ENCODE peak calls at places on chromosomes 1 and 21, in six cellular contexts. N, G, V, P, H and M are unnamed samples.

GRCh38 chr21:32869459-32869858 is 97.9 kb upstream of the PAXBP1 start:
- DNase-seq in N (no peak), G (no peak), V (no peak), P (no peak), H (no peak), M (no peak)

GRCh38 chr21:43211085-43212071 is 42.6 kb downstream of the CRYAA start:
- DNase-seq in N (peak; percentile 77), G (no peak), V (peak; percentile 90), P (no peak), H (no peak), M (no peak)

GRCh38 chr21:17513214-17514123 is 626 bp downstream of the CXADR start:
- DNase-seq in N (no peak), G (no peak), V (peak; percentile 16), P (no peak), H (no peak), M (no peak)

GRCh38 chr1:4133541-4133940 is 233.5 kb upstream of the C1orf174 start:
- DNase-seq in N (no peak), G (no peak), V (no peak), P (no peak), H (no peak), M (no peak)

GRCh38 chr1:238951809-238952208 is 434.6 kb upstream of the CHRM3 start:
- DNase-seq in N (no peak), G (peak; percentile 33), V (no peak), P (no peak), H (no peak), M (peak; percentile 53)

GRCh38 chr1:19219451-19219850 is 9.4 kb upstream of the UBR4 start:
- DNase-seq in N (no peak), G (no peak), V (no peak), P (no peak), H (no peak), M (no peak)

GRCh38 chr1:202661136-202661845 is 49.0 kb downstream of the SYT2 start:
- DNase-seq in N (no peak), G (no peak), V (no peak), P (no peak), H (peak; percentile 53), M (no peak)

GRCh38 chr1:38991638-38992449 is 768 bp downstream of the AKIRIN1 start:
- DNase-seq in N (no peak), G (no peak), V (no peak), P (peak; percentile 41), H (peak; percentile 31), M (peak; percentile 55)

GRCh38 chr1:51170342-51170741 is 65.7 kb upstream of the RNF11 start:
- DNase-seq in N (no peak), G (peak; percentile 47), V (peak; percentile 80), P (no peak), H (no peak), M (peak; percentile 65)

GRCh38 chr21:42221581-42222345 is 2.8 kb downstream of the ABCG1 start:
- DNase-seq in N (peak; percentile 69), G (peak; percentile 87), V (no peak), P (no peak), H (no peak), M (no peak)

GRCh38 chr21:44300262-44300959 is 558 bp downstream of the PFKL start:
- DNase-seq in N (peak; percentile 89), G (peak; percentile 19), V (peak; percentile 29), P (peak; percentile 91), H (peak; percentile 50), M (peak; percentile 72)

GRCh38 chr1:61887076-61887867 is 145.0 kb downstream of the PATJ start:
- DNase-seq in N (no peak), G (no peak), V (no peak), P (no peak), H (no peak), M (no peak)
- TF ChIP-seq CTCF in N (no peak), G (no peak), V (no peak), P (no peak), H (no peak), M (no peak)

GRCh38 chr1:154937051-154937987 is 800 bp upstream of the PMVK start:
- DNase-seq in N (peak; percentile 97), G (peak; percentile 97), V (peak; percentile 75), P (peak; percentile 91), H (peak; percentile 94), M (peak; percentile 94)

GRCh38 chr1:154937988-154938386 is 1.5 kb upstream of the PMVK start:
- DNase-seq in N (no peak), G (no peak), V (no peak), P (no peak), H (no peak), M (no peak)

GRCh38 chr1:154934358-154934948 is 2.1 kb downstream of the PMVK start:
- DNase-seq in N (no peak), G (no peak), V (no peak), P (no peak), H (no peak), M (no peak)

GRCh38 chr1:154935749-154936415 is 637 bp downstream of the PMVK start:
- DNase-seq in N (no peak), G (no peak), V (no peak), P (no peak), H (no peak), M (no peak)

GRCh38 chr1:154936416-154937050 is at the start of gene PMVK:
- DNase-seq in N (peak; percentile 99), G (peak; percentile 95), V (peak; percentile 88), P (peak; percentile 98), H (peak; percentile 97), M (peak; percentile 96)
- TF ChIP-seq POLR2A in N (peak; percentile 45), G (peak; percentile 64), V (peak; percentile 77), P (peak; percentile 81), H (peak; percentile 80), M (peak; percentile 77)

GRCh38 chr1:217911908-217912307 is 280.8 kb downstream of the SPATA17 start:
- DNase-seq in N (no peak), G (no peak), V (no peak), P (no peak), H (peak; percentile 11), M (peak; percentile 18)
- TF ChIP-seq CTCF in N (no peak), G (no peak), V (peak; percentile 16), P (no peak), H (peak; percentile 11), M (peak; percentile 26)

GRCh38 chr1:17011439-17012307 is at the start of gene ATP13A2:
- DNase-seq in N (no peak), G (peak; percentile 56), V (peak; percentile 75), P (peak; percentile 94), H (peak; percentile 67), M (peak; percentile 77)
- TF ChIP-seq POLR2A in N (peak; percentile 49), G (no peak), V (peak; percentile 71), P (no peak), H (peak; percentile 47), M (peak; percentile 17)

GRCh38 chr1:26163684-26164035 is 4.8 kb downstream of the FAM110D start:
- DNase-seq in N (no peak), G (no peak), V (no peak), P (no peak), H (no peak), M (no peak)

GRCh38 chr1:26162220-26162703 is 3.4 kb downstream of the FAM110D start:
- DNase-seq in N (no peak), G (no peak), V (no peak), P (no peak), H (peak; percentile 16), M (no peak)

GRCh38 chr1:26165126-26165892 is 3.5 kb downstream of the C1orf232 start:
- DNase-seq in N (no peak), G (peak; percentile 23), V (no peak), P (no peak), H (no peak), M (no peak)

GRCh38 chr1:26166719-26167281 is 2.0 kb downstream of the C1orf232 start:
- DNase-seq in N (no peak), G (no peak), V (no peak), P (no peak), H (no peak), M (no peak)

GRCh38 chr1:26164036-26164927 is 4.5 kb downstream of the C1orf232 start:
- DNase-seq in N (no peak), G (no peak), V (no peak), P (peak; percentile 81), H (peak; percentile 50), M (peak; percentile 47)
- TF ChIP-seq CTCF in N (peak; percentile 56), G (peak; percentile 62), V (peak; percentile 68), P (peak; percentile 71), H (peak; percentile 81), M (peak; percentile 14)

DNA sequence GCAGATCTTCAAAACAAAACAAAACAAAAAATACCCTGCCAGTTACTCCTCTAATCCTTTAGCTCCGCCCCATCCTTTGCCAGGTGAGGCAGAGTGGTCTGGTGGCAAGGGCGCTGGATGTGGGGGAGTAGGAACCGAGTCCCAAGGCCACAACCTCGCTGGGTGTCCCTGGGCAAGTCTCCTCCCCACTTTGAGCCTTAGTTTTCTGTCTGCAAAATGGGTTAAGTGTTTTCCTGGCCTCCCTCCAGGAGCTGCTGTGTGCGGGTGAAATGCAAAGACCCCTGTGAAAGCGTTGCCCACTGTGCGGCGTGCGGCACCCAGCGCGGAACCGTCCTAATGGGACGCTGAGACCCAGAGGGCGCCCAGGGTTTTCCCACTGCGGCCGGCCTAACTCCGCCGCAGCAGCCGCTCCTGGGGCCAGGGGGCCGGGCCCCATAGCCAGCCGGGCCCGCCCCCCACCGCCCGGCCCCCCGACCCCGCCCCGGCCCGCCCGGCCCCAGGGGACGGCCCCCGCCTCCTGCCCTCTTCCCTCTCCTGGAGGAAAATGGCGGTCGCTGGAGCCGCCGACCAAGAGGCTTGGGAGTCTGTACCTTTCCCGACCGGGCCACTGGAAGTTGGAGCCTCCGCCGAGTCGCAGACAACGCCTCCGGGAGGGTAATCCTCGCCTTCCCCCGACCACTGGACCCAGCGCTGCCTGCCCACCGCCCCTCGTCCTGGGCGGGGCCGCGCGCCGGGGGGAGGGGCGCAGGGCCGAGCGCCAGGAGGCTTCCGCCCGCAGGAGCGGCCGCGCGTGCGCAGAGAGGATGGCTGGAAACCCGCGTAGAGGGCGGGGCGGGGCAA is at the start of the genes ERMAP and SVBP:
- DNase-seq in N (peak; percentile 91), G (peak; percentile 77), V (peak; percentile 73), P (peak; percentile 99), H (peak; percentile 60), M (peak; percentile 85)
- TF ChIP-seq POLR2A in N (no peak), G (peak; percentile 86), V (peak; percentile 74), P (peak; percentile 90), H (peak; percentile 31), M (peak; percentile 61)

GRCh38 chr1:64487061-64487460 is 17.1 kb downstream of the CACHD1 start:
- DNase-seq in N (no peak), G (no peak), V (no peak), P (no peak), H (no peak), M (no peak)
- TF ChIP-seq CTCF in N (no peak), G (no peak), V (no peak), P (peak; percentile 28), H (no peak), M (no peak)

GRCh38 chr1:89884718-89885596 is 64.1 kb downstream of the LRRC8D start:
- DNase-seq in N (no peak), G (peak; percentile 69), V (no peak), P (no peak), H (no peak), M (no peak)
- TF ChIP-seq POLR2A in N (no peak), G (no peak), V (no peak), P (no peak), H (no peak), M (no peak)

GRCh38 chr1:17561252-17561558 is 21.7 kb downstream of the ARHGEF10L start:
- DNase-seq in N (no peak), G (no peak), V (no peak), P (no peak), H (no peak), M (no peak)
- TF ChIP-seq CTCF in N (no peak), G (no peak), V (no peak), P (no peak), H (no peak), M (no peak)

GRCh38 chr1:15684042-15684461 is at the start of gene PLEKHM2:
- DNase-seq in N (no peak), G (peak; percentile 35), V (no peak), P (peak; percentile 85), H (peak; percentile 38), M (peak; percentile 64)
- TF ChIP-seq POLR2A in N (peak; percentile 75), G (peak; percentile 57), V (peak; percentile 56), P (peak; percentile 49), H (peak; percentile 60), M (peak; percentile 54)